ENCODE peak calls at places on chromosomes 13 and 19, in nine cellular contexts. Y is NCI-H82; F is BE2C; R is heart right ventricle; C is hepatic stellate cell; X is neural progenitor cell; H is NCI-H524; Z is WTC11; V is stimulated activated CD4-positive, alpha-beta T cell treated with anti-CD3 and anti-CD28 coated beads, Interleukin-1b, Interleukin-23, amount 100 ng/mL, for 1 hour. G is an unnamed sample.

GRCh38 chr19:34494601-34495000 is 13.0 kb downstream of the WTIP start:
- DNase-seq in Y (no peak), F (no peak), R (no peak), C (no peak), X (no peak), H (no peak), Z (no peak), V (no peak), G (no peak)

GRCh38 chr13:30429721-30430694 is 7.7 kb downstream of the UBE2L5 start:
- DNase-seq in Y (no peak), F (no peak), R (no peak), C (peak; percentile 74), X (no peak), H (no peak), Z (no peak), V (no peak), G (no peak)

GRCh38 chr13:110056640-110057039 is 250.3 kb downstream of the COL4A1 start:
- DNase-seq in Y (no peak), F (no peak), R (no peak), C (no peak), X (no peak), H (no peak), Z (no peak), V (no peak), G (no peak)

GRCh38 chr13:33487575-33488243 is 202.2 kb upstream of the STARD13 start:
- DNase-seq in Y (peak; percentile 54), F (no peak), R (peak; percentile 19), C (peak; percentile 45), X (peak; percentile 23), H (peak; percentile 30), Z (no peak), V (no peak), G (no peak)

GRCh38 chr19:35727956-35728706 is 10.3 kb downstream of the KMT2B start:
- DNase-seq in Y (no peak), F (no peak), R (no peak), C (no peak), X (no peak), H (no peak), Z (no peak), V (no peak), G (no peak)

GRCh38 chr13:29684441-29684840 is 89.0 kb upstream of the SLC7A1 start:
- DNase-seq in Y (no peak), F (no peak), R (no peak), C (no peak), X (no peak), H (no peak), Z (no peak), V (no peak), G (no peak)

GRCh38 chr19:49468199-49468598 is 5.8 kb upstream of the FLT3LG start:
- DNase-seq in Y (no peak), F (no peak), R (no peak), C (no peak), X (no peak), H (no peak), Z (no peak), V (no peak), G (no peak)

GRCh38 chr19:13089139-13089856 is 13.4 kb downstream of the LYL1 start:
- DNase-seq in Y (peak; percentile 68), F (no peak), R (no peak), C (peak; percentile 62), X (peak; percentile 61), H (peak; percentile 42), Z (peak; percentile 76), V (no peak), G (peak; percentile 19)

GRCh38 chr19:33194884-33195710 is 967 bp downstream of the LRP3 start:
- DNase-seq in Y (peak; percentile 54), F (peak; percentile 42), R (peak; percentile 35), C (peak; percentile 58), X (peak; percentile 59), H (no peak), Z (peak; percentile 39), V (no peak), G (no peak)

GRCh38 chr19:35436477-35437141 is 11.4 kb upstream of the FFAR2 start:
- DNase-seq in Y (no peak), F (peak; percentile 62), R (peak; percentile 26), C (no peak), X (no peak), H (no peak), Z (no peak), V (no peak), G (peak; percentile 42)

GRCh38 chr13:40477623-40478608 is 188.5 kb downstream of the FOXO1 start:
- DNase-seq in Y (no peak), F (no peak), R (peak; percentile 69), C (no peak), X (peak; percentile 18), H (no peak), Z (no peak), V (no peak), G (no peak)

GRCh38 chr13:46324976-46325375 is 62.1 kb downstream of the RUBCNL start:
- DNase-seq in Y (no peak), F (no peak), R (no peak), C (no peak), X (no peak), H (no peak), Z (no peak), V (no peak), G (no peak)

GRCh38 chr13:91405240-91405639 is 6.8 kb downstream of the GPC5 start:
- DNase-seq in Y (no peak), F (no peak), R (no peak), C (no peak), X (no peak), H (no peak), Z (no peak), V (no peak), G (no peak)

GRCh38 chr19:15285896-15286591 is 46.3 kb downstream of the BRD4 start:
- DNase-seq in Y (peak; percentile 35), F (no peak), R (no peak), C (no peak), X (peak; percentile 32), H (no peak), Z (no peak), V (no peak), G (no peak)

GRCh38 chr19:46466536-46467199 is 4.7 kb downstream of the PNMA8A start:
- DNase-seq in Y (no peak), F (no peak), R (no peak), C (peak; percentile 85), X (no peak), H (no peak), Z (no peak), V (no peak), G (peak; percentile 39)